ENCODE peak calls at places on chromosomes 3 and 15, in nine cellular contexts. B, F, Z, S, K, A, G, I and L are unnamed samples.

GRCh38 chr3:51670711-51671089 is 352 bp upstream of the TEX264 start:
- DNase-seq in B (no peak), F (no peak), Z (no peak), S (no peak), K (no peak), A (no peak), G (no peak), I (no peak), L (no peak)

GRCh38 chr3:36489679-36490420 is 109.5 kb downstream of the STAC start:
- DNase-seq in B (no peak), F (no peak), Z (no peak), S (no peak), K (no peak), A (no peak), G (no peak), I (no peak), L (no peak)

GRCh38 chr15:23750179-23750578 is 63.1 kb upstream of the NDN start:
- DNase-seq in B (no peak), F (no peak), Z (no peak), S (no peak), K (no peak), A (no peak), G (no peak), I (no peak), L (no peak)

GRCh38 chr3:150483226-150483625 is 63.1 kb downstream of the SERP1 start:
- DNase-seq in B (no peak), F (no peak), Z (no peak), S (no peak), K (no peak), A (no peak), G (no peak), I (no peak), L (no peak)

GRCh38 chr15:37824717-37825382 is 109.6 kb upstream of the TMCO5A start:
- DNase-seq in B (no peak), F (no peak), Z (no peak), S (no peak), K (no peak), A (no peak), G (no peak), I (no peak), L (peak)

GRCh38 chr3:13018561-13019242 is 54.5 kb downstream of the IQSEC1 start:
- DNase-seq in B (no peak), F (no peak), Z (no peak), S (no peak), K (no peak), A (no peak), G (no peak), I (no peak), L (no peak)

GRCh38 chr3:156102267-156102912 is 18.0 kb upstream of the KCNAB1 start:
- DNase-seq in B (no peak), F (no peak), Z (no peak), S (no peak), K (no peak), A (no peak), G (no peak), I (no peak), L (peak)

GRCh38 chr3:51581529-51581928 is 43.0 kb downstream of the RAD54L2 start:
- DNase-seq in B (no peak), F (no peak), Z (no peak), S (no peak), K (no peak), A (no peak), G (no peak), I (no peak), L (no peak)

GRCh38 chr3:183534249-183534648 is 21.3 kb downstream of the KLHL6 start:
- DNase-seq in B (no peak), F (no peak), Z (no peak), S (no peak), K (no peak), A (no peak), G (no peak), I (no peak), L (peak)